ENCODE peak calls at places on chromosomes 11 and 22, in seven cellular contexts. S is body of pancreas, B is mesendoderm, C is MM.1S, K is heart left ventricle, H is heart right ventricle, A is psoas muscle. L is an unnamed sample.

GRCh38 chr11:3836903-3837302 is 3.9 kb downstream of the RHOG start:
- DNase-seq in A (peak), B (no peak), H (peak), S (no peak), C (no peak), K (peak), L (peak)

GRCh38 chr11:71934213-71934612 is 5.4 kb downstream of the RNF121 start:
- DNase-seq in A (no peak), K (no peak), C (no peak), S (no peak), H (no peak), B (no peak), L (no peak)

GRCh38 chr11:124482362-124483147 is 37.1 kb upstream of the OR8B8 start:
- DNase-seq in H (no peak), C (no peak), K (no peak), S (no peak), A (no peak), B (peak), L (no peak)

GRCh38 chr11:126718319-126718718 is 282.3 kb downstream of the KIRREL3 start:
- DNase-seq in B (peak), A (no peak), H (no peak), S (no peak), C (no peak), K (no peak), L (no peak)

GRCh38 chr22:20542055-20542454 is 34.6 kb downstream of the MED15 start:
- DNase-seq in S (no peak), H (no peak), B (no peak), C (no peak), A (no peak), K (no peak), L (no peak)

GRCh38 chr11:16148301-16148787 is 208.0 kb downstream of the SOX6 start:
- DNase-seq in S (no peak), H (no peak), K (no peak), B (no peak), A (no peak), C (no peak), L (no peak)

GRCh38 chr22:50302041-50302541 is 5.4 kb downstream of the PLXNB2 start:
- DNase-seq in S (no peak), A (peak), B (no peak), H (peak), K (peak), C (no peak), L (no peak)

GRCh38 chr11:67691149-67691548 is 16.7 kb upstream of the ALDH3B2 start:
- DNase-seq in C (no peak), B (peak), S (no peak), K (no peak), H (no peak), A (no peak), L (no peak)

GRCh38 chr22:19361501-19362103 is 69.9 kb downstream of the HIRA start:
- DNase-seq in H (no peak), A (no peak), B (no peak), S (no peak), K (no peak), C (no peak), L (no peak)

GRCh38 chr11:74282863-74283484 is 28.5 kb downstream of the P4HA3 start:
- DNase-seq in C (no peak), H (no peak), S (no peak), A (no peak), B (peak), K (no peak), L (no peak)

GRCh38 chr11:20065040-20065805 is 95.1 kb downstream of the DBX1 start:
- DNase-seq in S (no peak), C (no peak), K (no peak), H (no peak), A (no peak), B (no peak), L (no peak)

GRCh38 chr11:68889948-68890446 is 13.6 kb downstream of the MRPL21 start:
- DNase-seq in B (peak), C (no peak), A (peak), K (peak), H (peak), S (no peak), L (peak)

GRCh38 chr22:39268645-39269044 is 23.9 kb upstream of the PDGFB start:
- DNase-seq in S (no peak), C (no peak), A (no peak), H (no peak), K (no peak), B (no peak), L (no peak)

GRCh38 chr22:39266398-39267030 is 21.7 kb upstream of the PDGFB start:
- DNase-seq in A (no peak), S (no peak), H (no peak), B (no peak), K (peak), C (peak), L (no peak)

GRCh38 chr22:39270280-39270679 is 25.5 kb upstream of the PDGFB start:
- DNase-seq in K (peak), C (no peak), B (no peak), A (no peak), H (no peak), S (no peak), L (no peak)

GRCh38 chr22:39269095-39269827 is 24.5 kb upstream of the PDGFB start:
- DNase-seq in A (no peak), K (no peak), S (no peak), H (no peak), C (no peak), B (no peak), L (no peak)

DNA sequence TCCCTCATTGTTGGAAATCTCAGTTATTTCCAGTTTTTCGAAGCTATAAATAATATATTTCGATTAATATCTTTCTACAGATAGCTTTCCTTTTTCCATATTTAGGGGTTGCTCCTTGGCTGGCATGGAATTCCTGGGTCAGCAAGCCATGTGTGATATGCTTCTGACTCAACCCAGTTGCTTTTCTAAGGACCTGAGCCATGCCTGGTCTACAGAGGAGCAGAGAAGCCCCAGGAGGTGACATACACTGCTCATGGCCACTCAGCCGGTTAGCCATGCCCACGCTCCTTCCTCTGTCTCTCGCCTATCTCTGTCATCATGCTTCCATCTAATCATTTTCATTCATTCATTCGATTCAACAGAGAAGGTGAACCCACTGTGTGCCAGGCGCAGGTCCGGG is 23.2 kb upstream of the PDGFB start:
- DNase-seq in H (no peak), S (no peak), C (no peak), A (no peak), B (no peak), K (no peak), L (no peak)
- H3K4me3 ChIP-seq in H (no peak), S (no peak), C (no peak), A (no peak), B (no peak), K (no peak), L (no peak)

DNA sequence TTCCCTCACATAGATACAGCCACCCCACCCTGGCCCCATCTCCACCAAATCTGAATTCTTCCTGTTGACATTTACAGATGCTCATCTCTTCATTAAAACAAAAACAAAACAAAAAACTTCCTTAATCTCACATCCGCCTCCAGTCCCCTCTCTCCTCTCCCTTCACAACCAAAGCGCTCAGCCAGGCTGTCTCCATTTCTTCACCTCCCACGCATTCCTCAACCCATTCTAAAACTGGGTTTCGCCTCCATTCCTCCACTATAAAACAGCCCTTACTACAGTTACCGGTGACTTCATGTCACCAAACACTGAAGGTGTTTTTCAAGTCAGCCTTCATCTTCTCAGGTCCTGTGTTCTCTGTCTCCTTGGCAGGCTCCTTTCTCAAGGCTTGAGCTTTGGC is 9.6 kb downstream of the BACE1-AS start:
- DNase-seq in S (no peak), A (no peak), H (no peak), B (no peak), C (no peak), K (no peak), L (no peak)
- H3K4me3 ChIP-seq in S (no peak), A (no peak), H (no peak), B (no peak), C (no peak), K (no peak), L (no peak)

GRCh38 chr11:65651589-65652510 is 10.9 kb downstream of the RELA start:
- DNase-seq in S (no peak), H (no peak), A (no peak), K (peak), B (no peak), C (no peak), L (peak)
- H3K4me3 ChIP-seq in S (no peak), H (no peak), A (peak), K (peak), B (peak), C (peak), L (no peak)

DNA sequence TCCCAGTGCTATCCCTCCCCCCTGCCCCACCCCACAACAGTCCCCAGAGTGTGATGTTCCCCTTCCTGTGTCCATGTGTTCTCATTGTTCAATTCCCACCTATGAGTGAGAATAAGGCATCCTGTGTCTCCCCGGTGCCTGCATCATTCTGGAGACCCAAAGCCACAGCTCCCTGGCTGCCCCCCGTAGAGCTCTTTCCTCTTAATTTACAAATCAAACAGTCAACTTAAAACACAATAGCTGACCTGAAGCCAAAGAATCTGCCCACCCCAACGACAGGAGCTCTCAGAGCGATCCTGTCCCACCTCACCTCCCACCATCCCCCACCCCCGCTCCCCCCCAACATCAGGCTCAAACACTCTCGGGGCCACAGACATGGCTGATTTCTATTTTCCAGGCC is 558.3 kb downstream of the BRD1 start:
- DNase-seq in H (no peak), A (no peak), S (no peak), C (no peak), B (peak), K (no peak), L (no peak)
- H3K4me3 ChIP-seq in H (no peak), A (no peak), S (no peak), C (no peak), B (no peak), K (no peak), L (no peak)

DNA sequence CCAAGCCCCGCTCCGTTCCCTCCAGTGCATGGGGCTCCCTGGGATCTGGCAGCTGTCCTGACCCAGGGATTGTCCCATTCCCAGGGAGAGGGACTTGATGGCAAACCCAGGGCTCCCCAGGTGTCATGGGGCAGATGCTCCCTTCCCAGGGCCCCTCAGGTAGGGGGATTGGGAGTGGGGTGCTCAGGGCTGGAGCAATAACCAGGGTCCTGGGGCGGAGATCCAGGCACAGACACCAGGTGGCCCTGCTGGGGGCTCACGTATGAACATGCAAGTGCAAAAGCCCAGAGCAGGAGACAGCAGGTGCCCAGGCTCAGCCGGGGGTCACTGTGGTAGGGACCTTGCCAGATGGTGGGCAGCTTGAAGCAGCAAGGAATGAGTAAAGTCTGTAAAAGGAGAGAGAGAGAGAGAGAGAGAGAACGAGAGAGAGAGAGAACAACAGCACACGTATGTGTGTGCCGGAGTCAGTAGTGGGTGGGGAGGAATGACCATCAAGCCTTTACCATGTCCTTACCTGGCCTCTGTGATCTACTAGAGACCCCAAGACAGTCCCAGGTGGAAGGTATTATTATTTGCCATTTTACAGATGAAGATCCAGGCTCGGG is 19.3 kb upstream of the MPPED1 start:
- DNase-seq in H (no peak), A (no peak), S (no peak), C (no peak), K (no peak), B (no peak), L (no peak)
- H3K4me3 ChIP-seq in H (no peak), A (no peak), S (no peak), C (no peak), K (no peak), B (no peak), L (no peak)

GRCh38 chr11:62856333-62856910 is 17.0 kb upstream of the WDR74 start:
- DNase-seq in S (no peak), H (no peak), A (no peak), K (no peak), C (no peak), B (no peak), L (no peak)

GRCh38 chr11:62860835-62861563 is 19.7 kb upstream of the SLC3A2 start:
- DNase-seq in S (no peak), C (no peak), K (no peak), H (no peak), B (no peak), A (no peak), L (no peak)

GRCh38 chr11:62855571-62856332 is 16.4 kb upstream of the WDR74 start:
- DNase-seq in A (peak), B (peak), S (peak), H (peak), K (peak), C (peak), L (peak)

GRCh38 chr11:62857541-62857982 is 18.2 kb upstream of the WDR74 start:
- DNase-seq in A (no peak), H (no peak), S (no peak), C (no peak), B (no peak), K (no peak), L (no peak)

DNA sequence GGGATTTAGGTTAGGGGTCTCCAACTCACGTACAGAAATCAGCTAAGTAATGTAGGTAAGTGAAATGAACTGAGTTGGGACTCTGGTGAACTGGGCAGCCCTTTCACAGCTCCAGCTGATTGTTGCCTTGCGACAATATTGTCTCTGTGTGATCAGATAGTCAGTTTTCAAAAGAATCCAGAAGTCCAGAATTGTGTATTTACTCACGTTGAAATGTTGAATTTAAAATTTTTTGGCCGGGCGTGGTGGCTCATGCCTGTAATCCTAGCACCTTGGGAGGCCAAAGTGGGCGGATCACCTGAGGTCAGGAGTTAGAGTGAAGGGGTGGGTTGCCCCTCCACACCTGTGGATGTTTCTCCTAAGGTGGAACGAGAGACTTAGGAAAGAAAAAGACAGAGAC is 18.8 kb upstream of the WDR74 start:
- DNase-seq in H (no peak), A (no peak), C (no peak), K (no peak), B (no peak), S (no peak), L (no peak)
- H3K4me3 ChIP-seq in H (no peak), A (no peak), C (no peak), K (no peak), B (peak), S (no peak), L (no peak)

L was measured in aorta.